ENCODE peak calls at places on chromosomes 5 and 9, in seven cellular contexts. A is suprapubic skin, K is HT1080, T is omental fat pad, M is nephron progenitor cell, S is COR-L47, P is ecto neural progenitor cell. D is an unnamed sample.

GRCh38 chr9:110750272-110750671 is 81.7 kb downstream of the MUSK start:
- DNase-seq in M (no peak), A (no peak), K (no peak), P (no peak), S (no peak), T (no peak), D (no peak)

GRCh38 chr5:32173394-32174010 is 617 bp downstream of the GOLPH3 start:
- DNase-seq in K (peak), A (peak), T (no peak), P (no peak), M (no peak), S (peak), D (peak)

GRCh38 chr9:137173795-137174664 is 2.2 kb upstream of the TMEM210 start:
- DNase-seq in P (no peak), T (no peak), K (no peak), A (no peak), M (no peak), S (no peak), D (no peak)

GRCh38 chr9:26561928-26562327 is 330.7 kb downstream of the CAAP1 start:
- DNase-seq in K (no peak), P (no peak), A (no peak), S (no peak), M (no peak), T (no peak), D (no peak)

GRCh38 chr9:92715488-92716231 is 45.7 kb upstream of the IPPK start:
- DNase-seq in K (no peak), M (no peak), P (no peak), A (peak), T (no peak), S (no peak), D (no peak)

GRCh38 chr9:128912270-128912853 is 8.4 kb upstream of the PHYHD1 start:
- DNase-seq in A (no peak), M (no peak), K (peak), P (peak), T (no peak), S (no peak), D (no peak)

GRCh38 chr5:77632526-77633268 is 5.8 kb downstream of the OTP start:
- DNase-seq in M (peak), A (no peak), T (no peak), S (no peak), P (peak), K (no peak), D (no peak)

GRCh38 chr5:59485629-59486439 is 407.7 kb downstream of the PDE4D start:
- DNase-seq in T (no peak), P (no peak), K (no peak), S (no peak), M (no peak), A (no peak), D (no peak)

GRCh38 chr9:68651280-68651893 is 53.7 kb upstream of the PIP5K1B start:
- DNase-seq in S (no peak), M (no peak), K (no peak), P (no peak), A (no peak), T (no peak), D (no peak)

GRCh38 chr5:179765400-179765799 is 28.4 kb upstream of the LTC4S start:
- DNase-seq in K (peak), M (no peak), T (no peak), P (no peak), S (no peak), A (no peak), D (no peak)

GRCh38 chr5:31982027-31982426 is 192.1 kb downstream of the GOLPH3 start:
- DNase-seq in M (no peak), K (no peak), A (no peak), S (no peak), T (no peak), P (no peak), D (no peak)

GRCh38 chr5:142312399-142312798 is 12.4 kb downstream of the SPRY4 start:
- DNase-seq in S (no peak), T (no peak), A (no peak), K (no peak), P (no peak), M (no peak), D (no peak)

GRCh38 chr5:73338201-73339126 is 110.1 kb downstream of the FOXD1 start:
- DNase-seq in K (no peak), A (no peak), S (peak), P (peak), M (no peak), T (no peak), D (no peak)

GRCh38 chr9:128497824-128498610 is 6.5 kb upstream of the GLE1 start:
- DNase-seq in K (no peak), A (no peak), P (no peak), M (no peak), T (no peak), S (no peak), D (no peak)

GRCh38 chr5:172529896-172530295 is 75.6 kb upstream of the SH3PXD2B start:
- DNase-seq in S (no peak), M (no peak), K (no peak), A (no peak), T (no peak), P (no peak), D (no peak)

GRCh38 chr5:437281-437771 is 5.7 kb upstream of the EXOC3 start:
- DNase-seq in T (no peak), K (no peak), P (no peak), A (peak), S (no peak), M (no peak), D (no peak)

GRCh38 chr5:124935060-124935459 is 188.6 kb upstream of the ZNF608 start:
- DNase-seq in M (no peak), A (no peak), S (no peak), P (no peak), T (no peak), K (no peak), D (no peak)

GRCh38 chr9:19465571-19466267 is 56.9 kb downstream of the ACER2 start:
- DNase-seq in P (no peak), K (no peak), M (peak), T (no peak), S (no peak), A (no peak), D (no peak)

GRCh38 chr9:124708633-124709032 is 62.5 kb downstream of the NR6A1 start:
- DNase-seq in P (no peak), T (no peak), K (no peak), M (no peak), S (no peak), A (no peak), D (no peak)

GRCh38 chr5:74686962-74687751 is 2.1 kb downstream of the HEXB start:
- DNase-seq in S (no peak), K (no peak), M (no peak), T (no peak), P (no peak), A (no peak), D (no peak)

GRCh38 chr5:54296386-54296785 is 14.0 kb downstream of the ARL15 start:
- DNase-seq in A (no peak), P (no peak), S (peak), M (no peak), T (no peak), K (no peak), D (no peak)

GRCh38 chr9:132006657-132007370 is 72.9 kb downstream of the MED27 start:
- DNase-seq in K (no peak), P (no peak), M (no peak), A (no peak), T (no peak), S (peak), D (no peak)

GRCh38 chr9:136944094-136944518 is 432 bp downstream of the FBXW5 start:
- DNase-seq in M (no peak), A (no peak), P (no peak), K (peak), S (no peak), T (no peak), D (no peak)

GRCh38 chr9:80086822-80087345 is 515.1 kb downstream of the TLE4 start:
- DNase-seq in M (no peak), S (no peak), A (no peak), K (no peak), T (no peak), P (no peak), D (no peak)